ENCODE peak calls at places on chromosomes 3 and 15, in seven cellular contexts. R is SK-N-SH, Q is upper lobe of left lung, L is GM12891, U is K562, N is breast epithelium, S is HepG2. K is an unnamed sample.

GRCh38 chr3:141216975-141217374 is 14.7 kb upstream of the PXYLP1 start:
- DNase-seq in Q (no peak), U (no peak), S (no peak), L (no peak), N (no peak), R (no peak), K (no peak)

GRCh38 chr3:23865595-23866396 is 51.0 kb downstream of the NKIRAS1 start:
- DNase-seq in Q (no peak), S (peak; percentile 65), N (no peak), U (no peak), R (peak; percentile 38), L (peak; percentile 22), K (peak; percentile 22)

GRCh38 chr15:32704343-32705076 is 13.3 kb upstream of the GREM1 start:
- DNase-seq in S (no peak), N (no peak), L (no peak), U (no peak), Q (no peak), R (no peak), K (no peak)

GRCh38 chr15:95409924-95410323 is 920.6 kb upstream of the NR2F2 start:
- DNase-seq in Q (no peak), N (no peak), U (no peak), R (no peak), S (no peak), L (no peak), K (no peak)

GRCh38 chr3:135811597-135811996 is 153.9 kb upstream of the PPP2R3A start:
- DNase-seq in S (no peak), Q (no peak), L (no peak), N (no peak), U (no peak), R (no peak), K (no peak)

GRCh38 chr3:36591959-36592358 is 172.4 kb downstream of the DCLK3 start:
- DNase-seq in R (no peak), N (no peak), Q (no peak), L (no peak), S (no peak), U (no peak), K (no peak)

GRCh38 chr3:197222816-197223419 is 75.5 kb downstream of the DLG1 start:
- DNase-seq in R (no peak), Q (no peak), U (no peak), N (no peak), L (no peak), S (no peak), K (no peak)

GRCh38 chr15:100340721-100341661 is 784 bp downstream of the ADAMTS17 start:
- DNase-seq in S (no peak), U (no peak), N (no peak), R (peak; percentile 60), Q (no peak), L (no peak), K (peak; percentile 41)

GRCh38 chr3:105459566-105460290 is 93.0 kb downstream of the ALCAM start:
- DNase-seq in N (no peak), U (no peak), Q (no peak), R (no peak), S (no peak), L (no peak), K (no peak)

GRCh38 chr3:169764453-169765280 is at the start of gene TERC:
- DNase-seq in Q (peak; percentile 93), U (peak; percentile 78), N (peak; percentile 94), S (peak; percentile 79), L (peak; percentile 56), R (peak; percentile 93), K (peak; percentile 95)

GRCh38 chr3:73623996-73624362 is 762 bp downstream of the PDZRN3 start:
- DNase-seq in L (no peak), R (peak; percentile 78), Q (no peak), S (no peak), U (no peak), N (peak; percentile 56), K (peak; percentile 38)

GRCh38 chr3:94162700-94163099 is 99.8 kb downstream of the NSUN3 start:
- DNase-seq in R (no peak), Q (no peak), L (no peak), S (peak; percentile 13), U (peak; percentile 8), N (no peak), K (no peak)

GRCh38 chr3:69143055-69143454 is 20.7 kb upstream of the LMOD3 start:
- DNase-seq in R (no peak), N (no peak), L (no peak), S (no peak), U (no peak), Q (no peak), K (no peak)

GRCh38 chr3:194407423-194407822 is 8.4 kb upstream of the GP5 start:
- DNase-seq in R (no peak), U (no peak), L (no peak), Q (no peak), N (no peak), S (peak; percentile 7), K (no peak)

GRCh38 chr3:124207873-124208473 is 216.0 kb upstream of the ROPN1 start:
- DNase-seq in R (no peak), U (no peak), S (no peak), Q (no peak), N (no peak), L (no peak), K (no peak)

GRCh38 chr15:33553157-33553556 is 242.4 kb downstream of the RYR3 start:
- DNase-seq in N (no peak), R (no peak), U (no peak), S (no peak), Q (no peak), L (no peak), K (no peak)

GRCh38 chr3:107458871-107459270 is 63.9 kb upstream of the BBX start:
- DNase-seq in N (no peak), L (no peak), Q (no peak), U (no peak), S (no peak), R (no peak), K (no peak)

GRCh38 chr3:160697628-160698382 is 20.8 kb downstream of the ARL14 start:
- DNase-seq in S (no peak), U (no peak), N (no peak), L (no peak), R (no peak), Q (no peak), K (no peak)

GRCh38 chr3:2099779-2100191 is 1.1 kb downstream of the CNTN4 start:
- DNase-seq in N (no peak), U (no peak), L (no peak), R (no peak), S (no peak), Q (no peak), K (no peak)

DNA sequence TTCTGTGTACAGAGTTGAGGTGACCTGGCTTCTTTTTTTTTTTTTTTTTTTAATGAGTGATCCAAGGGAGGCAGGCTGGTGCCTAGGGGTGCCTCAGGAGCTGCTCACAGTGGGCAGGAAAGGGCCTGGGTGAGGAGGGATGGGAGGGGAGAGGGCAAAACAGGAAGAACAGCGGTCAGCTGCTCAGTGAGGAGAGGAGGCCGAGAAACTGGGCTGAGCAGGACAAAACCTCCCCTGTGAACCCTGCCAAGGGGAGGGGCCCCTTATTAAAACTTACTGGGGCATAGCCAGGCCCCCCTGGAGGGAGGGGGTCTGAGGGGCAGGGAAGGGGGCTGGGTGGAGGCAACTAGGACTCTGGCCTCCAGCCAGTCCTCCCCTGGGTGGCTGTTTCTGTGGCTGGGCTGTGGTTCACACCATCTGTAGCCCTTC is 3.5 kb downstream of the PLEKHO2 start:
- DNase-seq in S (no peak), L (no peak), R (peak; percentile 59), U (no peak), Q (peak; percentile 74), N (no peak), K (peak; percentile 56)
- TF ChIP-seq POLR2AphosphoS5 in S (no peak), L (no peak), R (no peak), U (no peak), Q (peak; percentile 47), N (no peak), K (no peak)

GRCh38 chr3:57048728-57049127 is 11.7 kb upstream of the SPATA12 start:
- DNase-seq in L (no peak), R (no peak), U (no peak), N (no peak), Q (no peak), S (no peak), K (no peak)

GRCh38 chr3:57046120-57046519 is 14.3 kb upstream of the SPATA12 start:
- DNase-seq in Q (no peak), U (no peak), N (no peak), L (no peak), S (no peak), R (no peak), K (no peak)

GRCh38 chr3:57043518-57043917 is 16.9 kb upstream of the SPATA12 start:
- DNase-seq in U (no peak), R (no peak), L (no peak), Q (no peak), S (no peak), N (no peak), K (no peak)

GRCh38 chr3:57052662-57053061 is 7.8 kb upstream of the SPATA12 start:
- DNase-seq in R (no peak), U (no peak), N (no peak), S (no peak), Q (no peak), L (no peak), K (no peak)

DNA sequence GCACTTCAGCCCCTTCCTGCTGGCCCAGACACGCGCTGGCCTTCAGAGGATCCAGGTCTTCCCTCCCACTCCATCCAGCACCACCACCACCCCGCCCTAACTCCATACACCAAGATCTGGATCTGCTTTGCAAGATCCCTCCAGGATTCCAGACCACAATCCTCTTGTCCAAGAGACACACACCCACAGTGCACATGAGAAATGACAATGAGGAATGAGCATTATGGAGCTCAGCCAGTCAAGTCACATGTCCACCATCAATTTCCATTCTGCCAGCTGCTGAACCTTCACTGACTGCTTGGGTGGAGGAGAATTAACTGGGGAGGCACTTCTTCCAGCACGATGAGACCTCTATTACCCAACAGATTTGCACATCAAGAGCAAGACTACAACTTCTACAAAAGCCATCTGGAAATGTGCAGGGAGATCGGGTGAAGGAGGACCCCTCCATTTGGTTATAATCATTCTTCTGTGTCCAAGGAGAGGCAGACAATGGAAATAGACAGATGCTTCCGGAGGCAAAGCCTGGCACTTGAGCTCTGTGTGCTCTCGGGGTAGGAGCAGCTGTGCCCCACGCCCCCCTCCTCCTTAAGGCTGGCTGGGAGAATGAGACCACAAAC is 12.3 kb upstream of the SPATA12 start:
- DNase-seq in L (no peak), R (no peak), S (no peak), Q (no peak), N (no peak), U (no peak), K (no peak)
- TF ChIP-seq POLR2AphosphoS5 in L (no peak), R (no peak), S (no peak), Q (no peak), N (peak; percentile 63), U (no peak), K (no peak)

DNA sequence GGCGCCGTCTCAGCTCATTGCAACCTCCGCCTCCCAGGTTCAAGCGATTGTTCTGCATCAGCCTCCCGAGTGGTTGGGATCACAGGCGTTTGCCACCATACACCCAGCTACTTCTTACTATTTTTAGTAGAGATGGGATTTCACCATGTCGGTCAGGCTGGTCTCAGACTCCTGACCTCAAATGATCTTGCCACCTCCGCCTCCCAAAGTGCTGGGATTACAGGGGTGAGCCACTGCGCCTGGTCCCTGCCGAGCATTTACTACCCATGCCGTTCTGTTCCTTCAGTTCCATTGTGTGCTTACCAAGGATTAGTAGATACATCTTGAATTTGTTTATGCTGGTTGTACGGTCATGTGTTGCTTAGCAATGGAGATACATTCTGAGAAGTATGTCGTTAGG is 10.3 kb downstream of the CHD2 start:
- DNase-seq in R (no peak), N (no peak), L (no peak), S (no peak), U (no peak), Q (no peak), K (no peak)
- TF ChIP-seq POLR2AphosphoS5 in R (no peak), N (no peak), L (no peak), S (peak; percentile 16), U (no peak), Q (no peak), K (no peak)

GRCh38 chr15:35842631-35843030 is 296.7 kb upstream of the DPH6 start:
- DNase-seq in L (no peak), R (no peak), Q (no peak), S (no peak), N (no peak), U (no peak), K (no peak)
- TF ChIP-seq POLR2AphosphoS5 in L (no peak), R (no peak), Q (no peak), S (no peak), N (no peak), U (no peak), K (no peak)